ENCODE peak calls at places on chromosomes 1 and 21, in five cellular contexts. I is activated T-cell treated with anti-CD3 and anti-CD28 coated beads for 1 hour; C is HT-29; L is DMS79; W is CD4-positive, CD25-positive, alpha-beta regulatory T cell. A is an unnamed sample.

GRCh38 chr21:33685613-33686197 is 43.4 kb downstream of the ITSN1 start:
- DNase-seq in W (no peak), I (no peak), C (no peak), L (no peak), A (no peak)

GRCh38 chr1:160708821-160709220 is 2.8 kb downstream of the CD48 start:
- DNase-seq in W (peak), C (no peak), I (no peak), L (no peak), A (no peak)

GRCh38 chr1:178939328-178939727 is 68.5 kb upstream of the ANGPTL1 start:
- DNase-seq in L (no peak), W (no peak), I (no peak), C (no peak), A (no peak)

GRCh38 chr21:14923468-14923867 is 141.3 kb downstream of the NRIP1 start:
- DNase-seq in C (no peak), I (no peak), W (no peak), L (no peak), A (no peak)

GRCh38 chr21:34888569-34889286 is 160.4 kb downstream of the RUNX1 start:
- DNase-seq in I (peak), L (peak), W (peak), C (peak), A (peak)

GRCh38 chr1:201893431-201893830 is 4.7 kb downstream of the SHISA4 start:
- DNase-seq in L (no peak), I (no peak), W (no peak), C (no peak), A (no peak)

GRCh38 chr1:206002833-206003532 is at the start of gene RAB7B:
- DNase-seq in L (no peak), W (no peak), I (no peak), C (peak), A (no peak)

GRCh38 chr1:208778417-208778816 is 534.2 kb upstream of the PLXNA2 start:
- DNase-seq in I (no peak), C (no peak), L (no peak), W (no peak), A (no peak)

GRCh38 chr1:58505286-58505685 is 41.2 kb downstream of the OMA1 start:
- DNase-seq in I (no peak), C (no peak), L (no peak), W (no peak), A (no peak)

GRCh38 chr21:35565204-35565611 is 495.1 kb downstream of the SETD4 start:
- DNase-seq in L (no peak), I (no peak), C (no peak), W (no peak), A (no peak)

GRCh38 chr1:44819257-44819593 is 10.9 kb downstream of the BTBD19 start:
- DNase-seq in L (no peak), C (no peak), I (no peak), W (no peak), A (no peak)

GRCh38 chr1:181352695-181353094 is 130.6 kb upstream of the CACNA1E start:
- DNase-seq in I (no peak), L (no peak), W (no peak), C (no peak), A (no peak)

GRCh38 chr1:201563406-201563780 is 24.5 kb downstream of the NAV1 start:
- DNase-seq in W (no peak), I (no peak), L (no peak), C (no peak), A (no peak)

GRCh38 chr1:90000934-90001676 is 6.2 kb downstream of the ZNF326 start:
- DNase-seq in C (no peak), L (no peak), I (no peak), W (no peak), A (no peak)

GRCh38 chr1:55582078-55582477 is 366.9 kb upstream of the USP24 start:
- DNase-seq in I (no peak), W (no peak), C (no peak), L (no peak), A (no peak)

GRCh38 chr1:63322944-63323865 is 838 bp downstream of the FOXD3 start:
- DNase-seq in W (peak), L (peak), I (no peak), C (no peak), A (no peak)

GRCh38 chr1:167663002-167663772 is 33.2 kb downstream of the RCSD1 start:
- DNase-seq in L (peak), C (no peak), I (no peak), W (no peak), A (no peak)

GRCh38 chr1:93722081-93723031 is 40.7 kb upstream of the BCAR3 start:
- DNase-seq in W (no peak), L (no peak), C (no peak), I (no peak), A (no peak)

GRCh38 chr1:3785458-3786157 is 10.7 kb downstream of the LRRC47 start:
- DNase-seq in W (no peak), L (no peak), C (peak), I (no peak), A (no peak)

GRCh38 chr1:47650205-47650604 is 212.4 kb downstream of the FOXD2 start:
- DNase-seq in C (peak), L (peak), I (no peak), W (no peak), A (no peak)